ENCODE peak calls at places on chromosomes 3 and 15, in nine cellular contexts. C is activated T-cell treated with anti-CD3 and anti-CD28 coated beads for 1 hour, R is HFFc6, Q is transverse colon, A is NT2/D1, P is T-cell, D is mucosa of gallbladder, I is gastrocnemius medialis, M is psoas muscle. X is an unnamed sample.
A peak's percentile ranks its signal among the peaks of the same experiment; 100 is the strongest.

GRCh38 chr3:102979682-102980378 is 545.0 kb downstream of the ZPLD1 start:
- DNase-seq in C (no peak), R (peak; percentile 43), Q (peak; percentile 39), A (no peak), P (no peak), D (peak; percentile 88), I (peak; percentile 45), M (peak; percentile 78), X (no peak)

GRCh38 chr3:148021400-148021799 is 612.2 kb downstream of the ZIC1 start:
- DNase-seq in C (no peak), R (no peak), Q (no peak), A (no peak), P (no peak), D (no peak), I (no peak), M (no peak), X (no peak)

GRCh38 chr3:17201538-17201937 is 316.8 kb downstream of the PLCL2 start:
- DNase-seq in C (no peak), R (no peak), Q (no peak), A (no peak), P (no peak), D (no peak), I (no peak), M (no peak), X (no peak)

GRCh38 chr15:66287461-66288055 is 5.8 kb upstream of the DIS3L start:
- DNase-seq in C (no peak), R (no peak), Q (no peak), A (no peak), P (no peak), D (no peak), I (no peak), M (no peak), X (peak; percentile 14)

GRCh38 chr3:184981071-184981470 is 169.1 kb downstream of the VPS8 start:
- DNase-seq in C (no peak), R (no peak), Q (peak; percentile 51), A (no peak), P (no peak), D (peak; percentile 71), I (no peak), M (peak; percentile 17), X (no peak)

GRCh38 chr3:188133646-188134045 is 20.3 kb upstream of the LPP start:
- DNase-seq in C (no peak), R (no peak), Q (no peak), A (no peak), P (no peak), D (no peak), I (no peak), M (no peak), X (no peak)

GRCh38 chr3:173584093-173584833 is 186.7 kb downstream of the NLGN1 start:
- DNase-seq in C (no peak), R (peak; percentile 56), Q (no peak), A (peak; percentile 56), P (no peak), D (peak; percentile 34), I (no peak), M (no peak), X (no peak)

GRCh38 chr3:157128771-157129671 is 30.9 kb downstream of the CCNL1 start:
- DNase-seq in C (no peak), R (peak; percentile 54), Q (peak; percentile 77), A (no peak), P (peak; percentile 39), D (peak; percentile 89), I (no peak), M (no peak), X (peak; percentile 49)

GRCh38 chr3:71064288-71064975 is 519.1 kb downstream of the FOXP1 start:
- DNase-seq in C (peak; percentile 47), R (no peak), Q (peak; percentile 62), A (no peak), P (peak; percentile 71), D (peak; percentile 28), I (peak; percentile 9), M (peak; percentile 55), X (peak; percentile 80)

GRCh38 chr3:71104090-71104489 is 479.4 kb downstream of the FOXP1 start:
- DNase-seq in C (no peak), R (peak; percentile 76), Q (no peak), A (no peak), P (no peak), D (no peak), I (no peak), M (no peak), X (no peak)

GRCh38 chr3:50269977-50270413 is 1.0 kb downstream of the SEMA3B start:
- DNase-seq in C (no peak), R (peak; percentile 63), Q (no peak), A (no peak), P (no peak), D (no peak), I (no peak), M (no peak), X (no peak)

GRCh38 chr15:73530649-73531048 is 87.7 kb downstream of the REC114 start:
- DNase-seq in C (no peak), R (no peak), Q (no peak), A (no peak), P (no peak), D (no peak), I (no peak), M (no peak), X (no peak)

GRCh38 chr3:142613491-142613890 is 17.3 kb downstream of the PLS1 start:
- DNase-seq in C (no peak), R (no peak), Q (peak; percentile 69), A (no peak), P (no peak), D (no peak), I (no peak), M (no peak), X (no peak)

GRCh38 chr3:98445949-98446406 is 17.0 kb upstream of the OR5K1 start:
- DNase-seq in C (no peak), R (no peak), Q (no peak), A (no peak), P (no peak), D (no peak), I (no peak), M (no peak), X (no peak)

GRCh38 chr15:55186331-55186730 is 10.4 kb downstream of the RSL24D1 start:
- DNase-seq in C (no peak), R (no peak), Q (no peak), A (no peak), P (no peak), D (no peak), I (no peak), M (no peak), X (no peak)

GRCh38 chr3:159751754-159752153 is 236.9 kb upstream of the IL12A start:
- DNase-seq in C (no peak), R (no peak), Q (no peak), A (no peak), P (no peak), D (no peak), I (no peak), M (no peak), X (no peak)

GRCh38 chr3:150469931-150470740 is 62.0 kb downstream of the TSC22D2 start:
- DNase-seq in C (no peak), R (peak; percentile 76), Q (peak; percentile 19), A (no peak), P (no peak), D (no peak), I (no peak), M (no peak), X (no peak)

GRCh38 chr15:47688573-47689086 is 28.7 kb upstream of the SEMA6D start:
- DNase-seq in C (no peak), R (peak; percentile 52), Q (no peak), A (no peak), P (no peak), D (no peak), I (no peak), M (no peak), X (no peak)

GRCh38 chr15:25587616-25588340 is 149.0 kb upstream of the UBE3A start:
- DNase-seq in C (no peak), R (no peak), Q (no peak), A (no peak), P (no peak), D (no peak), I (no peak), M (no peak), X (no peak)

GRCh38 chr3:73467211-73467610 is 157.5 kb downstream of the PDZRN3 start:
- DNase-seq in C (no peak), R (no peak), Q (no peak), A (no peak), P (no peak), D (no peak), I (no peak), M (no peak), X (no peak)

GRCh38 chr15:88615303-88616107 is 5.6 kb upstream of the AEN start:
- DNase-seq in C (no peak), R (no peak), Q (peak; percentile 74), A (no peak), P (no peak), D (peak; percentile 85), I (no peak), M (no peak), X (no peak)

GRCh38 chr3:16452265-16452664 is 61.2 kb downstream of the RFTN1 start:
- DNase-seq in C (no peak), R (peak; percentile 57), Q (no peak), A (no peak), P (no peak), D (no peak), I (no peak), M (no peak), X (no peak)

GRCh38 chr3:136305879-136306278 is 55.7 kb downstream of the PCCB start:
- DNase-seq in C (no peak), R (peak; percentile 66), Q (no peak), A (peak; percentile 22), P (no peak), D (no peak), I (no peak), M (no peak), X (no peak)

GRCh38 chr15:68387288-68388143 is 44.4 kb downstream of the ITGA11 start:
- DNase-seq in C (no peak), R (no peak), Q (no peak), A (no peak), P (no peak), D (peak; percentile 4), I (no peak), M (no peak), X (no peak)

GRCh38 chr3:111331912-111332311 is 210.1 kb upstream of the CD96 start:
- DNase-seq in C (no peak), R (no peak), Q (no peak), A (no peak), P (no peak), D (no peak), I (no peak), M (no peak), X (no peak)

GRCh38 chr3:105094588-105094987 is 272.1 kb upstream of the ALCAM start:
- DNase-seq in C (no peak), R (no peak), Q (no peak), A (no peak), P (no peak), D (no peak), I (no peak), M (no peak), X (no peak)

GRCh38 chr3:82641701-82642100 is 880.3 kb upstream of the GBE1 start:
- DNase-seq in C (no peak), R (no peak), Q (no peak), A (no peak), P (no peak), D (no peak), I (no peak), M (no peak), X (no peak)

GRCh38 chr15:38474155-38474757 is 20.3 kb downstream of the FAM98B start:
- DNase-seq in C (no peak), R (peak; percentile 72), Q (no peak), A (no peak), P (peak; percentile 12), D (peak; percentile 60), I (no peak), M (no peak), X (peak; percentile 66)

GRCh38 chr15:71761649-71762048 is 48.7 kb upstream of the NR2E3 start:
- DNase-seq in C (no peak), R (peak; percentile 90), Q (peak; percentile 71), A (no peak), P (no peak), D (peak; percentile 78), I (no peak), M (no peak), X (no peak)

GRCh38 chr15:70490148-70490837 is 273.1 kb downstream of the UACA start:
- DNase-seq in C (no peak), R (no peak), Q (no peak), A (no peak), P (no peak), D (no peak), I (no peak), M (no peak), X (no peak)

GRCh38 chr3:137325170-137325569 is 367.4 kb downstream of the IL20RB start:
- DNase-seq in C (no peak), R (no peak), Q (no peak), A (no peak), P (no peak), D (no peak), I (no peak), M (no peak), X (no peak)